ENCODE peak calls at places on chromosomes 5 and 9, in four cellular contexts. I is hepatic stellate cell, H is GM12892, R is EL. W is an unnamed sample.

GRCh38 chr9:127884427-127884911 is 7.0 kb upstream of the AK1 start:
- DNase-seq in I (no peak), R (no peak), H (no peak), W (no peak)

GRCh38 chr5:16736158-16736994 is 119.6 kb upstream of the RETREG1 start:
- DNase-seq in I (peak; percentile 42), R (peak; percentile 54), H (no peak), W (no peak)

GRCh38 chr9:95366731-95367325 is 49.3 kb upstream of the FANCC start:
- DNase-seq in H (no peak), I (no peak), R (no peak), W (no peak)

GRCh38 chr5:152884006-152884405 is 478.9 kb upstream of the NMUR2 start:
- DNase-seq in R (no peak), I (no peak), H (no peak), W (no peak)

GRCh38 chr5:81253875-81254274 is 20.8 kb downstream of the CKMT2 start:
- DNase-seq in R (no peak), I (no peak), H (no peak), W (no peak)

GRCh38 chr5:137486707-137487106 is 12.4 kb downstream of the SPOCK1 start:
- DNase-seq in R (peak; percentile 75), H (no peak), I (no peak), W (no peak)

GRCh38 chr5:133050500-133050899 is 1.3 kb upstream of the HSPA4 start:
- DNase-seq in R (no peak), H (no peak), I (no peak), W (no peak)

GRCh38 chr5:153432583-153432982 is 57.9 kb upstream of the GRIA1 start:
- DNase-seq in R (no peak), H (no peak), I (no peak), W (no peak)

GRCh38 chr5:180975338-180975737 is 13.3 kb upstream of the BTNL3 start:
- DNase-seq in I (no peak), R (no peak), H (no peak), W (peak; percentile 21)

GRCh38 chr5:118953652-118954005 is 34.7 kb downstream of the DTWD2 start:
- DNase-seq in I (no peak), R (no peak), H (no peak), W (no peak)